ENCODE peak calls at places on chromosomes 13 and 19, in five cellular contexts. N is fibroblast of the conjunctiva, P is NCI-H187, V is fibroblast of lung, K is left ventricle myocardium inferior. G is an unnamed sample.
A peak's percentile ranks its signal among the peaks of the same experiment; 100 is the strongest.

GRCh38 chr13:40130871-40131636 is 475.6 kb downstream of the COG6 start:
- DNase-seq in N (no peak), P (no peak), V (peak; percentile 68), K (no peak), G (peak; percentile 62)

GRCh38 chr19:46069841-46070341 is 29.1 kb upstream of the IGFL4 start:
- DNase-seq in N (peak; percentile 66), P (no peak), V (peak; percentile 95), K (no peak), G (peak; percentile 88)

GRCh38 chr19:45130888-45131615 is 29.7 kb downstream of the NKPD1 start:
- DNase-seq in N (no peak), P (peak; percentile 80), V (peak; percentile 24), K (no peak), G (peak; percentile 22)

GRCh38 chr13:110436276-110436675 is 125.2 kb downstream of the RAB20 start:
- DNase-seq in N (no peak), P (no peak), V (peak; percentile 75), K (no peak), G (no peak)

GRCh38 chr19:37304190-37304883 is 66.6 kb upstream of the ZNF527 start:
- DNase-seq in N (no peak), P (no peak), V (no peak), K (peak; percentile 68), G (no peak)

GRCh38 chr19:12984143-12984627 is 11.1 kb upstream of the NFIX start:
- DNase-seq in N (no peak), P (no peak), V (peak; percentile 45), K (no peak), G (no peak)

GRCh38 chr13:20767309-20767943 is 6.3 kb downstream of the EEF1AKMT1 start:
- DNase-seq in N (no peak), P (no peak), V (no peak), K (no peak), G (no peak)

GRCh38 chr13:81171065-81171647 is 830.2 kb upstream of the SPRY2 start:
- DNase-seq in N (no peak), P (no peak), V (peak; percentile 3), K (no peak), G (peak; percentile 54)

GRCh38 chr13:33799950-33800592 is 17.9 kb upstream of the RFC3 start:
- DNase-seq in N (peak; percentile 47), P (no peak), V (peak; percentile 48), K (no peak), G (peak; percentile 56)

GRCh38 chr13:91426913-91427312 is 28.5 kb downstream of the GPC5 start:
- DNase-seq in N (no peak), P (no peak), V (no peak), K (no peak), G (no peak)

GRCh38 chr19:19217110-19217509 is 5.4 kb downstream of the NCAN start:
- DNase-seq in N (no peak), P (no peak), V (peak; percentile 20), K (no peak), G (peak; percentile 76)

GRCh38 chr13:111216166-111216960 is 101.3 kb downstream of the ARHGEF7 start:
- DNase-seq in N (no peak), P (no peak), V (peak; percentile 46), K (no peak), G (peak; percentile 42)

GRCh38 chr13:47148543-47148942 is 251.7 kb upstream of the HTR2A start:
- DNase-seq in N (no peak), P (no peak), V (peak; percentile 17), K (no peak), G (no peak)

GRCh38 chr19:18649371-18650047 is 12.7 kb downstream of the KLHL26 start:
- DNase-seq in N (no peak), P (no peak), V (peak; percentile 74), K (peak; percentile 86), G (no peak)